ENCODE peak calls at places on chromosomes 3 and 15, in four cellular contexts. P is GM12865; K is activated CD4-positive, alpha-beta T cell treated with anti-CD3 and anti-CD28 coated beads, Interleukin-2, amount 50 U/mL, for 24 hours; R is choroid plexus epithelial cell. L is an unnamed sample.

GRCh38 chr3:37639922-37640321 is 221.8 kb upstream of the CTDSPL start:
- DNase-seq in P (no peak), K (no peak), R (no peak), L (no peak)

GRCh38 chr15:73353734-73354133 is 15.0 kb downstream of the HCN4 start:
- DNase-seq in P (no peak), K (no peak), R (no peak), L (no peak)

GRCh38 chr3:143171141-143171651 is 51.6 kb downstream of the CHST2 start:
- DNase-seq in P (peak), K (no peak), R (peak), L (no peak)

GRCh38 chr3:189773056-189773455 is 141.9 kb downstream of the TP63 start:
- DNase-seq in P (no peak), K (no peak), R (peak), L (no peak)

GRCh38 chr15:98503970-98504369 is 144.4 kb upstream of the IGF1R start:
- DNase-seq in P (no peak), K (no peak), R (peak), L (no peak)

GRCh38 chr3:120182613-120183524 is 88.6 kb upstream of the GSK3B start:
- DNase-seq in P (peak), K (no peak), R (peak), L (no peak)

GRCh38 chr15:58951388-58952060 is 18.0 kb upstream of the SLTM start:
- DNase-seq in P (no peak), K (no peak), R (peak), L (no peak)

GRCh38 chr3:38490288-38490860 is 5.8 kb upstream of the EXOG start:
- DNase-seq in P (no peak), K (no peak), R (no peak), L (no peak)

GRCh38 chr3:71225951-71226564 is 357.5 kb downstream of the FOXP1 start:
- DNase-seq in P (peak), K (no peak), R (no peak), L (no peak)

GRCh38 chr15:96421211-96421610 is 90.7 kb downstream of the NR2F2 start:
- DNase-seq in P (no peak), K (no peak), R (peak), L (no peak)

GRCh38 chr15:39094116-39094515 is 486.8 kb upstream of the THBS1 start:
- DNase-seq in P (no peak), K (no peak), R (no peak), L (no peak)